ENCODE peak calls at places on chromosomes 6 and 20, in seven cellular contexts. One of them, this sample, is unnamed. For H3K9me3, the result is how much of the 10 kb centered on the place peaks cover.

GRCh38 chr6:18431581-18431980 is 44.4 kb downstream of the RNF144B start:
- DNase-seq in neural progenitor cell: no peak
- DNase-seq in lower lobe of right lung: no peak
- DNase-seq in thoracic aorta: no peak
- DNase-seq in CD8-positive, alpha-beta memory T cell: no peak
- DNase-seq in ascending aorta: no peak
- DNase-seq in Caco-2: no peak
- DNase-seq in this sample: no peak

GRCh38 chr6:125507987-125508655 is 206.4 kb upstream of the HDDC2 start:
- DNase-seq in ascending aorta: no peak
- DNase-seq in neural progenitor cell: no peak
- DNase-seq in CD8-positive, alpha-beta memory T cell: no peak
- DNase-seq in thoracic aorta: no peak
- DNase-seq in Caco-2: no peak
- DNase-seq in lower lobe of right lung: no peak
- DNase-seq in this sample: no peak

GRCh38 chr20:55582498-55582897 is 422.8 kb downstream of the CBLN4 start:
- DNase-seq in CD8-positive, alpha-beta memory T cell: no peak
- DNase-seq in Caco-2: no peak
- DNase-seq in neural progenitor cell: no peak
- DNase-seq in lower lobe of right lung: no peak
- DNase-seq in ascending aorta: no peak
- DNase-seq in thoracic aorta: no peak
- DNase-seq in this sample: no peak

GRCh38 chr6:46816626-46817025 is 23.4 kb downstream of the MEP1A start:
- DNase-seq in thoracic aorta: no peak
- DNase-seq in CD8-positive, alpha-beta memory T cell: no peak
- DNase-seq in lower lobe of right lung: no peak
- DNase-seq in ascending aorta: no peak
- DNase-seq in Caco-2: no peak
- DNase-seq in neural progenitor cell: no peak
- DNase-seq in this sample: no peak

GRCh38 chr6:109183109-109183508 is 87.8 kb downstream of the CEP57L1 start:
- DNase-seq in neural progenitor cell: no peak
- DNase-seq in ascending aorta: no peak
- DNase-seq in lower lobe of right lung: no peak
- DNase-seq in CD8-positive, alpha-beta memory T cell: no peak
- DNase-seq in thoracic aorta: no peak
- DNase-seq in Caco-2: no peak
- DNase-seq in this sample: no peak

GRCh38 chr6:42424906-42425474 is 26.7 kb downstream of the TRERF1 start:
- DNase-seq in lower lobe of right lung: no peak
- DNase-seq in Caco-2: no peak
- DNase-seq in thoracic aorta: no peak
- DNase-seq in ascending aorta: no peak
- DNase-seq in CD8-positive, alpha-beta memory T cell: no peak
- DNase-seq in neural progenitor cell: no peak
- DNase-seq in this sample: no peak

GRCh38 chr6:16761469-16762264 is 407 bp upstream of the ATXN1 start:
- DNase-seq in ascending aorta: peak
- DNase-seq in lower lobe of right lung: peak
- DNase-seq in neural progenitor cell: peak
- DNase-seq in CD8-positive, alpha-beta memory T cell: peak
- DNase-seq in thoracic aorta: peak
- DNase-seq in Caco-2: peak
- DNase-seq in this sample: peak

GRCh38 chr6:30231067-30231466 is 17.9 kb upstream of the TRIM26 start:
- DNase-seq in lower lobe of right lung: no peak
- DNase-seq in neural progenitor cell: no peak
- DNase-seq in ascending aorta: no peak
- DNase-seq in CD8-positive, alpha-beta memory T cell: no peak
- DNase-seq in Caco-2: no peak
- DNase-seq in thoracic aorta: no peak
- DNase-seq in this sample: no peak

GRCh38 chr6:26020291-26020982 is 57.8 kb downstream of the TRIM38 start:
- DNase-seq in lower lobe of right lung: peak
- DNase-seq in CD8-positive, alpha-beta memory T cell: peak
- DNase-seq in neural progenitor cell: peak
- DNase-seq in thoracic aorta: no peak
- DNase-seq in ascending aorta: peak
- DNase-seq in Caco-2: no peak
- DNase-seq in this sample: peak

GRCh38 chr20:50224553-50225255 is 34.1 kb downstream of the CEBPB start:
- DNase-seq in CD8-positive, alpha-beta memory T cell: no peak
- DNase-seq in neural progenitor cell: no peak
- DNase-seq in Caco-2: peak
- DNase-seq in lower lobe of right lung: peak
- DNase-seq in thoracic aorta: peak
- DNase-seq in ascending aorta: peak
- DNase-seq in this sample: peak
- H3K9me3 ChIP-seq in CD8-positive, alpha-beta memory T cell: under half
- H3K9me3 ChIP-seq in neural progenitor cell: under half
- H3K9me3 ChIP-seq in Caco-2: under half
- H3K9me3 ChIP-seq in lower lobe of right lung: under half
- H3K9me3 ChIP-seq in thoracic aorta: under half
- H3K9me3 ChIP-seq in ascending aorta: under half
- H3K9me3 ChIP-seq in this sample: under half

DNA sequence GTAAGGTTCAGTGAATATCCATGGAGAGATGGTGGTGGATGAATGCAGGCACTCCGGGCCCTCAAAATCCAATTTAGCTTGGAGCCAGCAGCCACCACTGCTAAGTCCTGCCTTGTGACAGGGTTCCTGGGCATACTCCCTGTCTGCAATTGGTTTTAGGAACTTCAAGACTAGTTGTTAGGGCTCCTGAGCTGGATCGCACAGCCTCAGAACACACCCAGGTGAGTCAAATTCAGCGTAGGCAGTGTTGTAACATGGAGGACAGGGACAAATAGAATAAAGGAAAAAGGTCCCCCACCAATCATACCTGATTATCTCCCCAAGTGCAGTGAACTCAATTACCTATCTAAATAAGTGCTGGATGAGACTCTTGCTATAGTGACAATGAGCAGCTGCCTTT is 74.6 kb downstream of the PERP start:
- DNase-seq in neural progenitor cell: no peak
- DNase-seq in lower lobe of right lung: no peak
- DNase-seq in CD8-positive, alpha-beta memory T cell: no peak
- DNase-seq in Caco-2: no peak
- DNase-seq in thoracic aorta: no peak
- DNase-seq in ascending aorta: no peak
- DNase-seq in this sample: no peak
- H3K9me3 ChIP-seq in neural progenitor cell: under half
- H3K9me3 ChIP-seq in lower lobe of right lung: under half
- H3K9me3 ChIP-seq in CD8-positive, alpha-beta memory T cell: under half
- H3K9me3 ChIP-seq in Caco-2: under half
- H3K9me3 ChIP-seq in thoracic aorta: under half
- H3K9me3 ChIP-seq in ascending aorta: under half
- H3K9me3 ChIP-seq in this sample: under half

DNA sequence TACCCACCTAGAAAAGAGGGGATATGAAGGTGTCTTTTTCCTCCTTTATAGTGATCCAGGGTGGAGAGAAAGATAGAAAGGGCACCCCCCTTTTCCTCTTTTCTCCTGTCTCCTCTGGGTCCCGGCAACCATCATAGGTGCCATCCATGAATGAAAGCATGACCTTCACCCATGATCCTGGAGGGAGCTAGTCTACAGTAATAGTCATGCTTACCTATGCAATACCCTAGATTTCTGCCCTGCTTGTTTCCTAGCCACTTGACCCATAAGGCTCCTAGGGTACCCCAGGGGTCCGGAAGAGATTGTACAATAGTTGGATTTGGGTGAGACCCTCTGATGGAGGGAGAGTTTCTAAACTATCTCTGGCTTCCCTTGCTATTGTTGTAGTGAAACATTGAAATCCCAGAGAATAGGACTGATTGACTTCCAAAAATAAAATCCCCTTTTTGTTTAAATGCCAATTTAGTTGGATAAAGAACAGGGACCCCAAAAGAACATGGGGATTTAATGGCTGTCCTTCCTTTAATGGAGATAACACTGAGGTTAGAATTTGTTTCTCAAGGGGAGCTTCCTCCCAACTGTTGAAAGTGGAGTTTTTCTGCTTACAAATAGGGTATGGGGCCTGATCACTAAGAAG is 366.8 kb upstream of the KHDRBS2 start:
- DNase-seq in Caco-2: no peak
- DNase-seq in neural progenitor cell: peak
- DNase-seq in CD8-positive, alpha-beta memory T cell: no peak
- DNase-seq in ascending aorta: no peak
- DNase-seq in thoracic aorta: no peak
- DNase-seq in lower lobe of right lung: no peak
- DNase-seq in this sample: no peak
- H3K9me3 ChIP-seq in Caco-2: under half
- H3K9me3 ChIP-seq in neural progenitor cell: under half
- H3K9me3 ChIP-seq in CD8-positive, alpha-beta memory T cell: under half
- H3K9me3 ChIP-seq in ascending aorta: under half
- H3K9me3 ChIP-seq in thoracic aorta: under half
- H3K9me3 ChIP-seq in lower lobe of right lung: under half
- H3K9me3 ChIP-seq in this sample: under half

DNA sequence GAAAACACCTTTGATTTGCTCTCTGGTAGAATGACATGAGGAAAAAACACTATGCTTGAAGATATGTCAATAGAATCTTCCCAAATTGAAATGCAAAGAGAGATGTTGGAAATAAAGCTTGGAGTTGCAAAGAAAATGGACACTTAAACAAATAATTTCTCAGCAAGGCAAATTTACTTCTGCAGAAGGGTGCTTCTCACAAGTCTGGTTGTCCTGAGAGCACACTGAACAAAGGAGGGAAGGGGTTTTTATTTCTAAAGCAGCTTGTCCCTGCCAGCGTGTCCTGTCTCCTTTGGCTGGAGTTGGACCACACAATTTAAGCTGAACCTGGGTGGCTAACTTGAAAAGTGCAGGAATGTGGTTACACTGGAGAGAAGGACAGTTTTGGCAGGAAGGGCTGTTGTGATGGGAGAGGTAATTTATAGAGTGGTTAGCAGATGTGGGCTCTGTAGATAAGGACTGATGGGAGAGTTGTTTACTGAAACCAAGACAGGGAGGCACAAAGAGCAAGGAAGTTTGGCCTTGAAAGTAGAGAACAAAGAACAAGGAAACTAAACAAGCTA is 454.6 kb upstream of the EYS start:
- DNase-seq in CD8-positive, alpha-beta memory T cell: no peak
- DNase-seq in thoracic aorta: no peak
- DNase-seq in neural progenitor cell: no peak
- DNase-seq in lower lobe of right lung: no peak
- DNase-seq in Caco-2: no peak
- DNase-seq in ascending aorta: no peak
- DNase-seq in this sample: no peak
- H3K9me3 ChIP-seq in CD8-positive, alpha-beta memory T cell: under half
- H3K9me3 ChIP-seq in thoracic aorta: under half
- H3K9me3 ChIP-seq in neural progenitor cell: under half
- H3K9me3 ChIP-seq in lower lobe of right lung: under half
- H3K9me3 ChIP-seq in Caco-2: under half
- H3K9me3 ChIP-seq in ascending aorta: under half
- H3K9me3 ChIP-seq in this sample: under half

GRCh38 chr6:22135395-22135794 is 161.4 kb downstream of the PRL start:
- DNase-seq in neural progenitor cell: no peak
- DNase-seq in CD8-positive, alpha-beta memory T cell: no peak
- DNase-seq in Caco-2: no peak
- DNase-seq in ascending aorta: no peak
- DNase-seq in thoracic aorta: no peak
- DNase-seq in lower lobe of right lung: no peak
- DNase-seq in this sample: no peak

GRCh38 chr6:22133352-22133751 is 163.5 kb downstream of the PRL start:
- DNase-seq in lower lobe of right lung: no peak
- DNase-seq in Caco-2: no peak
- DNase-seq in ascending aorta: no peak
- DNase-seq in neural progenitor cell: no peak
- DNase-seq in thoracic aorta: no peak
- DNase-seq in CD8-positive, alpha-beta memory T cell: no peak
- DNase-seq in this sample: no peak

GRCh38 chr6:22132662-22133061 is 164.2 kb downstream of the PRL start:
- DNase-seq in lower lobe of right lung: no peak
- DNase-seq in Caco-2: no peak
- DNase-seq in CD8-positive, alpha-beta memory T cell: no peak
- DNase-seq in thoracic aorta: no peak
- DNase-seq in neural progenitor cell: no peak
- DNase-seq in ascending aorta: no peak
- DNase-seq in this sample: no peak

GRCh38 chr6:22129751-22130150 is 167.1 kb downstream of the PRL start:
- DNase-seq in lower lobe of right lung: no peak
- DNase-seq in thoracic aorta: no peak
- DNase-seq in Caco-2: no peak
- DNase-seq in ascending aorta: no peak
- DNase-seq in CD8-positive, alpha-beta memory T cell: no peak
- DNase-seq in neural progenitor cell: no peak
- DNase-seq in this sample: no peak

DNA sequence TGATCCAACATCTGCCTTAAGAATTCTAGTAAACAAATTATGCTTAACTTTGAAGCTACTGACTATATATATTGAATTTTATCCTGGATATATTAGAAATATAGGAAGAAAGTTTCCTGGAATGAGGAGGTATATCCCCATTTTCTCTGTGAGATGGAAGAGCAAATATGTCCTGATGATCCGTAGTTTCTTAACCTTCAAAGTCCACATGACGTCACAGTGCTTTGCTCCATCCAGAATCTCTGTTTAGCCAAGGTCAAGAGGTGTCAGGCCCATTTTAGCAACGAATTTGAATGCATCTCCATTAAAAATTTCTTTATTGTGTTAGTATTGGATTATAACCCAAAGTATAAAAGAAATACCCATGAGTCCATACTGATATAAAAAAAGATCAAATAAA is 162.5 kb downstream of the PRL start:
- DNase-seq in CD8-positive, alpha-beta memory T cell: no peak
- DNase-seq in neural progenitor cell: no peak
- DNase-seq in Caco-2: no peak
- DNase-seq in lower lobe of right lung: no peak
- DNase-seq in ascending aorta: no peak
- DNase-seq in thoracic aorta: no peak
- DNase-seq in this sample: no peak
- H3K9me3 ChIP-seq in CD8-positive, alpha-beta memory T cell: under half
- H3K9me3 ChIP-seq in neural progenitor cell: under half
- H3K9me3 ChIP-seq in Caco-2: under half
- H3K9me3 ChIP-seq in lower lobe of right lung: under half
- H3K9me3 ChIP-seq in ascending aorta: under half
- H3K9me3 ChIP-seq in thoracic aorta: under half
- H3K9me3 ChIP-seq in this sample: under half